ENCODE peak calls at places on chromosomes 16 and 17, in seven cellular contexts. D is body of pancreas, S is hepatocyte, P is fibroblast of lung, G is brain microvascular endothelial cell, K is cardiac muscle cell, Y is fibroblast of pulmonary artery. E is an unnamed sample.

GRCh38 chr17:75064867-75065561 is 18.0 kb downstream of the KCTD2 start:
- DNase-seq in D (no peak), S (no peak), P (no peak), G (no peak), K (no peak), Y (no peak), E (no peak)

GRCh38 chr16:4982056-4982867 is 24.1 kb downstream of the SEC14L5 start:
- DNase-seq in D (no peak), S (no peak), P (no peak), G (no peak), K (peak), Y (no peak), E (no peak)

GRCh38 chr16:48505705-48506104 is 104.3 kb downstream of the N4BP1 start:
- DNase-seq in D (no peak), S (no peak), P (no peak), G (no peak), K (no peak), Y (no peak), E (no peak)

GRCh38 chr16:83967838-83968482 is at the start of gene NECAB2:
- DNase-seq in D (peak), S (peak), P (no peak), G (no peak), K (peak), Y (peak), E (no peak)

GRCh38 chr17:27577884-27578717 is 52.9 kb upstream of the LGALS9 start:
- DNase-seq in D (peak), S (peak), P (peak), G (no peak), K (peak), Y (peak), E (no peak)

GRCh38 chr17:3528604-3529511 is 28.8 kb downstream of the TRPV3 start:
- DNase-seq in D (no peak), S (peak), P (no peak), G (peak), K (no peak), Y (peak), E (no peak)

GRCh38 chr17:32483451-32484019 is 3.3 kb upstream of the CDK5R1 start:
- DNase-seq in D (peak), S (peak), P (peak), G (peak), K (peak), Y (peak), E (peak)

GRCh38 chr16:17173134-17173729 is 297.5 kb downstream of the XYLT1 start:
- DNase-seq in D (peak), S (peak), P (peak), G (no peak), K (no peak), Y (peak), E (no peak)

GRCh38 chr17:36858119-36859002 is 78.9 kb upstream of the LHX1 start:
- DNase-seq in D (no peak), S (no peak), P (no peak), G (no peak), K (no peak), Y (no peak), E (no peak)

GRCh38 chr16:10504404-10504885 is 76.0 kb downstream of the EMP2 start:
- DNase-seq in D (no peak), S (no peak), P (no peak), G (no peak), K (no peak), Y (no peak), E (no peak)

GRCh38 chr17:6648181-6648580 is 3.2 kb downstream of the MED31 start:
- DNase-seq in D (no peak), S (no peak), P (no peak), G (no peak), K (no peak), Y (peak), E (no peak)

GRCh38 chr16:84096447-84097005 is 20.2 kb downstream of the MBTPS1 start:
- DNase-seq in D (peak), S (peak), P (no peak), G (no peak), K (no peak), Y (no peak), E (peak)

GRCh38 chr16:89143201-89143741 is 28.3 kb upstream of the CDH15 start:
- DNase-seq in D (no peak), S (no peak), P (no peak), G (no peak), K (no peak), Y (no peak), E (no peak)

GRCh38 chr16:24013733-24014645 is 178.2 kb downstream of the PRKCB start:
- DNase-seq in D (no peak), S (no peak), P (no peak), G (no peak), K (no peak), Y (no peak), E (no peak)

GRCh38 chr17:49901460-49902331 is 53.8 kb upstream of the TAC4 start:
- DNase-seq in D (peak), S (peak), P (no peak), G (no peak), K (peak), Y (no peak), E (no peak)

GRCh38 chr16:10081201-10081940 is 100.9 kb downstream of the GRIN2A start:
- DNase-seq in D (no peak), S (no peak), P (no peak), G (no peak), K (no peak), Y (no peak), E (no peak)

GRCh38 chr16:28059841-28060240 is 3.7 kb downstream of the GSG1L start:
- DNase-seq in D (no peak), S (no peak), P (no peak), G (no peak), K (no peak), Y (no peak), E (no peak)

GRCh38 chr16:73956592-73957495 is 339.8 kb upstream of the PSMD7 start:
- DNase-seq in D (peak), S (peak), P (peak), G (peak), K (peak), Y (peak), E (peak)

GRCh38 chr16:57146735-57147134 is 39.1 kb downstream of the PSME3IP1 start:
- DNase-seq in D (no peak), S (no peak), P (no peak), G (no peak), K (peak), Y (no peak), E (no peak)

GRCh38 chr16:64428463-64428862 is 693.4 kb downstream of the CDH11 start:
- DNase-seq in D (no peak), S (no peak), P (peak), G (peak), K (no peak), Y (peak), E (no peak)

GRCh38 chr16:21194771-21195301 is 16.5 kb downstream of the ZP2 start:
- DNase-seq in D (no peak), S (no peak), P (no peak), G (peak), K (no peak), Y (peak), E (no peak)

GRCh38 chr17:32319548-32319905 is 22.4 kb downstream of the C17orf75 start:
- DNase-seq in D (peak), S (peak), P (peak), G (peak), K (peak), Y (peak), E (no peak)

GRCh38 chr16:1474047-1474446 is 781 bp downstream of the CLCN7 start:
- DNase-seq in D (no peak), S (no peak), P (no peak), G (no peak), K (no peak), Y (peak), E (no peak)

GRCh38 chr17:71790791-71791190 is 330.0 kb upstream of the SOX9 start:
- DNase-seq in D (no peak), S (no peak), P (no peak), G (peak), K (no peak), Y (no peak), E (no peak)

GRCh38 chr17:63772801-63773271 is 561 bp downstream of the CCDC47 start:
- DNase-seq in D (no peak), S (no peak), P (peak), G (no peak), K (peak), Y (peak), E (no peak)

GRCh38 chr16:87963400-87963799 is 12.2 kb downstream of the BANP start:
- DNase-seq in D (no peak), S (no peak), P (peak), G (peak), K (no peak), Y (peak), E (no peak)

GRCh38 chr16:72722552-72722951 is 325.4 kb downstream of the ZFHX3 start:
- DNase-seq in D (no peak), S (peak), P (no peak), G (no peak), K (no peak), Y (no peak), E (no peak)

GRCh38 chr17:73462830-73463229 is 151.0 kb upstream of the CDC42EP4 start:
- DNase-seq in D (no peak), S (no peak), P (no peak), G (no peak), K (peak), Y (no peak), E (no peak)

GRCh38 chr16:85072947-85073346 is 39.3 kb downstream of the CIBAR2 start:
- DNase-seq in D (no peak), S (no peak), P (peak), G (no peak), K (no peak), Y (peak), E (no peak)

GRCh38 chr17:69900829-69901228 is 174.2 kb upstream of the KCNJ16 start:
- DNase-seq in D (no peak), S (no peak), P (no peak), G (no peak), K (peak), Y (no peak), E (no peak)

GRCh38 chr16:58031016-58031800 is 5.7 kb downstream of the MMP15 start:
- DNase-seq in D (peak), S (no peak), P (no peak), G (no peak), K (no peak), Y (no peak), E (no peak)

GRCh38 chr17:17001076-17001777 is 29.3 kb upstream of the TNFRSF13B start:
- DNase-seq in D (no peak), S (no peak), P (no peak), G (no peak), K (no peak), Y (no peak), E (no peak)

GRCh38 chr17:16995930-16996329 is 24.0 kb upstream of the TNFRSF13B start:
- DNase-seq in D (no peak), S (no peak), P (no peak), G (no peak), K (no peak), Y (no peak), E (no peak)

GRCh38 chr17:16999931-17000625 is 28.2 kb upstream of the TNFRSF13B start:
- DNase-seq in D (no peak), S (no peak), P (no peak), G (no peak), K (no peak), Y (no peak), E (no peak)

GRCh38 chr17:16994626-16995025 is 22.7 kb upstream of the TNFRSF13B start:
- DNase-seq in D (no peak), S (no peak), P (no peak), G (no peak), K (no peak), Y (no peak), E (no peak)

DNA sequence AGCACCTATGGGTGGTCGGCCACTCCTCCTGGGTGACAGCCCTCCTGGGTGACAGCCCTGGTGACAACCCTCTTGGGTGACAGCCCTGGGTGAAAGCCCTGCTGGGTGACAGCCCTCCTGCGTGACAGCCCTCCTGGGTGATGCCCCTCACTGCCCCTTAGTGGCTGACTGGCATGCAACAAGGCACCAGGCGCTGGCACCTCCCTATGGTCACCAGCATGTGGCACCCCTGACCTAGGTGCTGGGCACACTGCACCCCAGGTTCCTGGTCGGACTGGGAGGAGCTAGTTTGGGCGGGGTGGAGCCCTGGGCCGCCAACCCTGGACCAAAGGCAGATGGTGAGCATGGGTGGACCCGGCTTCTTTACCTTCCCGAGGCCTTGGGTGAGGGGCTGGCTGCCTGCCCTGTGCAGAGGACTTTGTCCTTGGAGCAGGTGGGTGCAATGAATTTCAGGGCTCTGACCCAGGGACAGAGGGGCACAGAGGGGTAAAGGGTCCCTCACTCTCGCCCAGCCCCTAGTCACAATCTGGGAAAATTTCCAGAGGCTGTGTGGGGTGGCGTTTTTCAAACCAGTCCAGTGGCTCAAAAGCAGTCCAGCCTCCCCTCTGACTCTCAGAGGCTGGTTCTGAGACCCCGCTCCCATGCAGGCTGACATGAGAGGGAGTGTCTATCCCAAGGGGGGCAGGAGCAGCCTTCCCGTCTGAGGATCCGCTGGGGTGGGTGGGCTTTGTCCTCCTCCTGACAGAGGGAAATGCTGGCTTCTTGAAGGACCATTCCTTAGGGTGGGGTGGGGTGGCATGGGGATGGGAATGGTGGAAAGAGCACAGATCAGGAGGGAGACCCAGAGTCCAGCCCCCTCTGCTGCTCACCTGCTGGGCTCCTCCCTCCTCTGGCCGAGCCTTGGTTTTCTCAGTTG is 25.9 kb upstream of the TNFRSF13B start:
- DNase-seq in D (no peak), S (no peak), P (peak), G (peak), K (peak), Y (no peak), E (no peak)
- TF ChIP-seq CTCF in D (no peak), S (no peak), P (no peak), G (peak), K (no peak), Y (no peak), E (peak)

GRCh38 chr17:18363021-18363941 is at the start of gene SHMT1:
- DNase-seq in D (peak), S (peak), P (peak), G (peak), K (peak), Y (peak), E (peak)

GRCh38 chr17:18360518-18360917 is 2.8 kb downstream of the SHMT1 start:
- DNase-seq in D (no peak), S (no peak), P (no peak), G (no peak), K (no peak), Y (no peak), E (no peak)

GRCh38 chr17:18362509-18363020 is 785 bp downstream of the SHMT1 start:
- DNase-seq in D (peak), S (peak), P (peak), G (no peak), K (peak), Y (peak), E (peak)

GRCh38 chr17:18364166-18364565 is 816 bp upstream of the SHMT1 start:
- DNase-seq in D (no peak), S (no peak), P (no peak), G (no peak), K (no peak), Y (no peak), E (no peak)

GRCh38 chr17:18361837-18362380 is 1.4 kb downstream of the SHMT1 start:
- DNase-seq in D (no peak), S (no peak), P (no peak), G (no peak), K (no peak), Y (no peak), E (no peak)
- H3K4me3 ChIP-seq in D (no peak), S (peak), P (no peak), G (no peak), K (no peak), Y (no peak), E (peak)

GRCh38 chr17:40727447-40728231 is 24.1 kb upstream of the KRT24 start:
- DNase-seq in D (no peak), S (no peak), P (peak), G (no peak), K (no peak), Y (peak), E (no peak)

GRCh38 chr17:40724656-40725055 is 21.1 kb upstream of the KRT24 start:
- DNase-seq in D (no peak), S (no peak), P (no peak), G (no peak), K (no peak), Y (no peak), E (no peak)

GRCh38 chr17:40722146-40722720 is 18.7 kb upstream of the KRT24 start:
- DNase-seq in D (no peak), S (no peak), P (no peak), G (no peak), K (no peak), Y (no peak), E (no peak)

GRCh38 chr17:40730974-40731373 is 24.2 kb downstream of the KRT25 start:
- DNase-seq in D (no peak), S (no peak), P (no peak), G (no peak), K (no peak), Y (no peak), E (no peak)

DNA sequence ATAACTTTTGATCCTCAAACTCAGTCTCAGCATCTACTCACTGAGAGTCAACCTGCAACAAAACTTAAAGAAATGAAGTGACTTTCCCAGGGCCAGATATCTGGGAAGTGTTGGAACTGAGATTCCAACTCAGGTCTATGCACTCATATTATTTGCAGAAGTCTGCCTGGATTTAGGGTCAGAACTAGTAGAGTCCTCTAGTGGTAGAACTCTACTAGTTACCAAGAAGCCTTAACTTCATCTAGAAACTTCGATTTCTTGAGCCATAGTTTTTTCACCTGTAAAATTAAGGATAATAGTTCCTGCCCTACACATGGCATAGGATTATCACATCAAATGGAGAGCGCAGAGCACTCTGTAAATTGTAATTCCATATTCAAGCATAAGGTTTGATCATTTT is 23.4 kb upstream of the KRT24 start:
- DNase-seq in D (no peak), S (no peak), P (peak), G (no peak), K (no peak), Y (peak), E (no peak)
- TF ChIP-seq CTCF in D (peak), S (peak), P (peak), G (peak), K (peak), Y (peak), E (peak)

GRCh38 chr17:43367588-43368242 is 31.1 kb upstream of the ARL4D start:
- DNase-seq in D (no peak), S (peak), P (peak), G (peak), K (peak), Y (peak), E (peak)
- H3K4me3 ChIP-seq in D (no peak), S (no peak), P (peak), G (peak), K (peak), Y (peak), E (no peak)

GRCh38 chr16:54766355-54766754 is 164.3 kb upstream of the IRX5 start:
- DNase-seq in D (no peak), S (no peak), P (no peak), G (no peak), K (no peak), Y (no peak), E (no peak)
- TF ChIP-seq CTCF in D (no peak), S (no peak), P (no peak), G (no peak), K (no peak), Y (no peak), E (no peak)

E was measured in LNCaP clone FGC.